ENCODE peak calls at places on chromosomes 3 and 15, in five cellular contexts. K is neural crest cell; T is HFF-Myc; A is OCI-LY7; Z is effector CD4-positive, alpha-beta T cell. E is an unnamed sample.

GRCh38 chr15:72873379-72874233 is 90.0 kb upstream of the ADPGK start:
- DNase-seq in K (no peak), T (no peak), A (no peak), Z (no peak), E (no peak)

GRCh38 chr3:99955773-99956562 is 138.3 kb downstream of the CMSS1 start:
- DNase-seq in K (no peak), T (no peak), A (no peak), Z (no peak), E (no peak)

GRCh38 chr15:63402498-63403253 is 21.0 kb upstream of the CA12 start:
- DNase-seq in K (no peak), T (no peak), A (peak), Z (no peak), E (peak)

GRCh38 chr3:52202384-52203077 is 4.6 kb downstream of the ALAS1 start:
- DNase-seq in K (no peak), T (no peak), A (no peak), Z (no peak), E (no peak)

GRCh38 chr15:77504310-77504709 is 83.6 kb downstream of the HMG20A start:
- DNase-seq in K (no peak), T (no peak), A (peak), Z (no peak), E (no peak)

GRCh38 chr15:75061272-75061671 is 37.9 kb downstream of the PPCDC start:
- DNase-seq in K (no peak), T (no peak), A (no peak), Z (no peak), E (no peak)

GRCh38 chr15:63971427-63971805 is 74.9 kb downstream of the DAPK2 start:
- DNase-seq in K (no peak), T (no peak), A (peak), Z (peak), E (no peak)

GRCh38 chr3:67875338-67875737 is 220.9 kb upstream of the SUCLG2 start:
- DNase-seq in K (no peak), T (no peak), A (no peak), Z (no peak), E (no peak)

GRCh38 chr3:52934626-52935530 is 37.5 kb upstream of the STIMATE start:
- DNase-seq in K (peak), T (peak), A (peak), Z (peak), E (peak)

GRCh38 chr15:57607570-57608000 is 15.9 kb downstream of the MYZAP start:
- DNase-seq in K (no peak), T (no peak), A (no peak), Z (no peak), E (peak)

GRCh38 chr3:123816673-123817207 is 67.4 kb downstream of the MYLK start:
- DNase-seq in K (no peak), T (peak), A (no peak), Z (no peak), E (no peak)

GRCh38 chr3:175411405-175411804 is 552.3 kb downstream of the NAALADL2 start:
- DNase-seq in K (no peak), T (no peak), A (no peak), Z (no peak), E (no peak)

GRCh38 chr15:88177451-88177850 is 79.1 kb downstream of the NTRK3 start:
- DNase-seq in K (no peak), T (no peak), A (no peak), Z (no peak), E (no peak)

GRCh38 chr15:98000249-98001203 is 40.0 kb downstream of the ARRDC4 start:
- DNase-seq in K (no peak), T (peak), A (no peak), Z (no peak), E (peak)

E was measured in epithelial cell of esophagus.